ENCODE peak calls at places on chromosomes 16 and 17, in four cellular contexts. E is stimulated activated CD8-positive, alpha-beta memory T cell treated with anti-CD3 and anti-CD28 coated beads, Interleukin-2, amount 100 ng/mL, for 48 hours; W is NCI-H146; N is renal cortical epithelial cell. M is an unnamed sample.

GRCh38 chr17:7842380-7842949 is 8.4 kb downstream of the KDM6B start:
- DNase-seq in E (peak), W (no peak), N (peak), M (no peak)

GRCh38 chr17:69961488-69962145 is 113.4 kb upstream of the KCNJ16 start:
- DNase-seq in E (no peak), W (no peak), N (no peak), M (no peak)

GRCh38 chr16:26969589-26970217 is 97.0 kb upstream of the C16orf82 start:
- DNase-seq in E (no peak), W (no peak), N (no peak), M (no peak)

GRCh38 chr17:1005361-1005946 is 8.5 kb downstream of the TIMM22 start:
- DNase-seq in E (no peak), W (no peak), N (peak), M (no peak)

GRCh38 chr17:75263051-75263450 is 1.4 kb downstream of the MRPS7 start:
- DNase-seq in E (no peak), W (no peak), N (no peak), M (no peak)

GRCh38 chr16:81035398-81035974 is at the start of gene ATMIN:
- DNase-seq in E (peak), W (peak), N (peak), M (no peak)

GRCh38 chr17:75001915-75002843 is 10.3 kb upstream of the MRPL58 start:
- DNase-seq in E (no peak), W (no peak), N (no peak), M (no peak)

GRCh38 chr16:66899945-66900688 is 18.6 kb downstream of the CDH16 start:
- DNase-seq in E (no peak), W (peak), N (peak), M (peak)

GRCh38 chr17:56638536-56639177 is 45.2 kb downstream of the NOG start:
- DNase-seq in E (no peak), W (no peak), N (no peak), M (no peak)

GRCh38 chr17:14308965-14309879 is 8.3 kb downstream of the HS3ST3B1 start:
- DNase-seq in E (peak), W (peak), N (peak), M (peak)

GRCh38 chr17:81270279-81270678 is 24.8 kb downstream of the SLC38A10 start:
- DNase-seq in E (no peak), W (no peak), N (no peak), M (no peak)

GRCh38 chr16:1460602-1461138 is 14.2 kb downstream of the CLCN7 start:
- DNase-seq in E (no peak), W (no peak), N (no peak), M (no peak)

M was measured in NCI-H524 treated with DMSO at 0.1 percent for 48 hours.